ENCODE peak calls at places on chromosomes 13 and 19, in nine cellular contexts. V is activated CD8-positive, alpha-beta memory T cell treated with anti-CD3 and anti-CD28 coated beads, Interleukin-2, amount 50 U/mL, for 4 hours; T is NCI-H1436; G is cardiac muscle cell; U is iris pigment epithelial cell; N is MCF 10A; B is left ventricle myocardium inferior; A is kidney tubule cell; Z is NCI-H1105. S is an unnamed sample.

GRCh38 chr19:17859533-17860330 is at the start of gene RPL18A:
- DNase-seq in Z (peak; percentile 99), G (peak; percentile 99), T (peak; percentile 99), A (peak; percentile 100), V (peak; percentile 98), N (peak; percentile 100), B (peak; percentile 98), U (peak; percentile 100), S (peak; percentile 99)

GRCh38 chr19:33234736-33235135 is 9.1 kb upstream of the SLC7A10 start:
- DNase-seq in U (no peak), B (no peak), T (no peak), V (no peak), N (no peak), G (no peak), Z (no peak), A (no peak), S (no peak)

GRCh38 chr13:64529874-64530485 is 2700.2 kb downstream of the PCDH9 start:
- DNase-seq in N (peak; percentile 22), Z (peak; percentile 12), T (no peak), B (no peak), G (peak; percentile 34), V (peak; percentile 16), U (peak; percentile 9), A (peak; percentile 12), S (no peak)

GRCh38 chr13:43167058-43167457 is 143.7 kb downstream of the DNAJC15 start:
- DNase-seq in G (no peak), Z (no peak), V (no peak), A (no peak), B (no peak), N (no peak), U (no peak), T (no peak), S (no peak)

GRCh38 chr13:43977911-43978310 is 98.2 kb downstream of the LACC1 start:
- DNase-seq in B (no peak), V (no peak), N (no peak), U (no peak), T (no peak), A (no peak), Z (no peak), G (no peak), S (no peak)

GRCh38 chr13:85186646-85187045 is 612.6 kb downstream of the SLITRK6 start:
- DNase-seq in T (no peak), V (no peak), N (no peak), A (no peak), Z (no peak), U (no peak), G (no peak), B (no peak), S (no peak)

GRCh38 chr19:10339380-10339960 is at the start of gene ICAM3:
- DNase-seq in V (peak; percentile 63), G (no peak), A (no peak), N (no peak), T (no peak), U (no peak), B (peak; percentile 32), Z (no peak), S (no peak)

GRCh38 chr13:43273362-43273761 is 250.0 kb downstream of the DNAJC15 start:
- DNase-seq in T (no peak), U (peak; percentile 57), N (peak; percentile 42), G (no peak), Z (no peak), B (no peak), A (peak; percentile 2), V (no peak), S (peak; percentile 3)

GRCh38 chr19:9060559-9061340 is 26.1 kb upstream of the OR1M1 start:
- DNase-seq in N (no peak), G (no peak), V (no peak), U (no peak), T (no peak), A (no peak), Z (no peak), B (no peak), S (peak; percentile 82)

GRCh38 chr13:31012285-31013024 is 80.0 kb downstream of the TEX26 start:
- DNase-seq in T (no peak), G (peak; percentile 17), V (no peak), Z (no peak), B (no peak), U (peak; percentile 44), A (peak; percentile 18), N (peak; percentile 50), S (peak; percentile 1)

GRCh38 chr13:50843256-50844043 is at the start of gene DLEU7:
- DNase-seq in G (peak; percentile 23), V (no peak), U (no peak), N (no peak), B (no peak), Z (no peak), A (no peak), T (no peak), S (no peak)

S was measured in Caki2.